ENCODE peak calls at places on chromosomes 11 and 22, in four cellular contexts. One of them, this sample, is unnamed.

GRCh38 chr11:59197990-59198389 is 14.7 kb downstream of the MPEG1 start:
- DNase-seq in ascending aorta: peak
- DNase-seq in fibroblast of lung: peak
- DNase-seq in ovary: peak
- DNase-seq in this sample: peak

GRCh38 chr22:26461188-26461810 is 22.3 kb downstream of the HPS4 start:
- DNase-seq in ascending aorta: no peak
- DNase-seq in fibroblast of lung: no peak
- DNase-seq in ovary: peak
- DNase-seq in this sample: peak

GRCh38 chr11:34624069-34624468 is 3.2 kb downstream of the EHF start:
- DNase-seq in ascending aorta: no peak
- DNase-seq in fibroblast of lung: no peak
- DNase-seq in ovary: no peak
- DNase-seq in this sample: no peak

GRCh38 chr11:79308429-79308828 is 132.4 kb downstream of the TENM4 start:
- DNase-seq in ascending aorta: no peak
- DNase-seq in fibroblast of lung: no peak
- DNase-seq in ovary: no peak
- DNase-seq in this sample: no peak

GRCh38 chr11:15276616-15277015 is 161.9 kb downstream of the INSC start:
- DNase-seq in ascending aorta: no peak
- DNase-seq in fibroblast of lung: no peak
- DNase-seq in ovary: no peak
- DNase-seq in this sample: peak

GRCh38 chr22:50479686-50480085 is 1.7 kb upstream of the ADM2 start:
- DNase-seq in ascending aorta: no peak
- DNase-seq in fibroblast of lung: no peak
- DNase-seq in ovary: no peak
- DNase-seq in this sample: no peak

GRCh38 chr11:18650859-18651557 is 16.9 kb upstream of the SPTY2D1 start:
- DNase-seq in ascending aorta: no peak
- DNase-seq in fibroblast of lung: peak
- DNase-seq in ovary: no peak
- DNase-seq in this sample: peak

GRCh38 chr11:133206313-133207005 is 325.8 kb downstream of the OPCML start:
- DNase-seq in ascending aorta: no peak
- DNase-seq in fibroblast of lung: no peak
- DNase-seq in ovary: no peak
- DNase-seq in this sample: no peak

GRCh38 chr11:16783321-16783801 is 44.9 kb downstream of the C11orf58 start:
- DNase-seq in ascending aorta: no peak
- DNase-seq in fibroblast of lung: no peak
- DNase-seq in ovary: no peak
- DNase-seq in this sample: no peak

GRCh38 chr22:19619144-19620009 is 94.9 kb upstream of the SEPTIN5 start:
- DNase-seq in ascending aorta: no peak
- DNase-seq in fibroblast of lung: no peak
- DNase-seq in ovary: no peak
- DNase-seq in this sample: no peak

GRCh38 chr22:41913842-41914534 is 886 bp downstream of the SHISA8 start:
- DNase-seq in ascending aorta: no peak
- DNase-seq in fibroblast of lung: no peak
- DNase-seq in ovary: no peak
- DNase-seq in this sample: no peak

GRCh38 chr11:121059605-121060004 is 35.7 kb downstream of the TBCEL start:
- DNase-seq in ascending aorta: no peak
- DNase-seq in fibroblast of lung: no peak
- DNase-seq in ovary: no peak
- DNase-seq in this sample: peak

GRCh38 chr22:48192920-48193319 is 1430.5 kb downstream of the TBC1D22A start:
- DNase-seq in ascending aorta: no peak
- DNase-seq in fibroblast of lung: no peak
- DNase-seq in ovary: no peak
- DNase-seq in this sample: no peak

GRCh38 chr22:31248965-31249940 is 37.2 kb downstream of the LIMK2 start:
- DNase-seq in ascending aorta: no peak
- DNase-seq in fibroblast of lung: peak
- DNase-seq in ovary: peak
- DNase-seq in this sample: no peak

GRCh38 chr11:23554002-23554401 is 693.7 kb upstream of the CCDC179 start:
- DNase-seq in ascending aorta: no peak
- DNase-seq in fibroblast of lung: no peak
- DNase-seq in ovary: no peak
- DNase-seq in this sample: peak
- TF ChIP-seq CTCF in ascending aorta: no peak
- TF ChIP-seq CTCF in fibroblast of lung: no peak
- TF ChIP-seq CTCF in ovary: no peak
- TF ChIP-seq CTCF in this sample: peak

GRCh38 chr11:118915941-118916841 is 9.5 kb downstream of the BCL9L start:
- DNase-seq in ascending aorta: no peak
- DNase-seq in fibroblast of lung: no peak
- DNase-seq in ovary: peak
- DNase-seq in this sample: no peak
- H3K4me3 ChIP-seq in ascending aorta: peak
- H3K4me3 ChIP-seq in fibroblast of lung: no peak
- H3K4me3 ChIP-seq in ovary: no peak
- H3K4me3 ChIP-seq in this sample: peak

DNA sequence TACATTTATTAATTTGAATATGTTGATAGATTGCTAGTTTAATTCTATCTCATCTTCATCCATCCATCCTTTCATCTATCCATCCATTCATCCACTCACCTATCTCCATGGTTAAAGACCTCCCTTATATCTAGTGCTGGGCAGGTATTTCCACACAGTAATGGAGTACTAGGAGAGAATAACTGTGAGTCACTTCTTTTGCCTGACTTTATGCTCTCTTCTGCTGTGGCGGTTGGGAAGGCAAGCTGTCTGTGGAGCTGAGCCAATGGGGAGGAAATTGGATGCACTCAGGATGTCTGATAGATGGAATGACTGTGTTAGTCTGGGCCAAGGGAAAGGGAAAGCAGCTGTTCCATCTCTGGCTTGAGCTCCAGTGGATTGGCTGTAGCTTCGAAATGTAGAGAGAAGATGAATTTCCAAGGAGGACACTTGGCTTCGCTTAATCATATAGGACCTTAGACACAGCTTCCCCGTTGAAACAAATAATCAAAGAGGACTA is 60.3 kb downstream of the NELL1 start:
- DNase-seq in ascending aorta: no peak
- DNase-seq in fibroblast of lung: no peak
- DNase-seq in ovary: no peak
- DNase-seq in this sample: no peak
- TF ChIP-seq CTCF in ascending aorta: no peak
- TF ChIP-seq CTCF in fibroblast of lung: no peak
- TF ChIP-seq CTCF in ovary: no peak
- TF ChIP-seq CTCF in this sample: no peak

DNA sequence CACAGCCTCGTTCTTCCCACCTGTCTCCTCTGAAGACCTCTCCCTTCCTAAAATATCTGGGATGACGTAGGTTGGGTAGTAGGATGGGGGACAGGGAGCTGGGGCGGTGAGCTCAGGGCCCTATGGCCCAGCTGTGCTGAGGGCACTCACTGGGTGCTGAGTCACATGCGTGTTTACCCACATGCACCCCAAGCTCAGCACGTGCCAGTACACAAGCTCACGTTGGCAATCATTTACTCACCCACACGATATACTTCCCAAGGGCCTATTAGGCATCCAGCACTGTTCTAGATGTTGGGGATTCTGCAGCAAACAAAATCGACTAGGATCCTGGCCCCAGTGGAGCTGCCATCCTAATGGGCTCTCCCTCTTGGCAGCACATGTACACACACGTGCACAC is 28.7 kb downstream of the ARAP1 start:
- DNase-seq in ascending aorta: no peak
- DNase-seq in fibroblast of lung: no peak
- DNase-seq in ovary: no peak
- DNase-seq in this sample: no peak
- H3K4me3 ChIP-seq in ascending aorta: no peak
- H3K4me3 ChIP-seq in fibroblast of lung: no peak
- H3K4me3 ChIP-seq in ovary: no peak
- H3K4me3 ChIP-seq in this sample: no peak

GRCh38 chr11:66343176-66343575 is 1.7 kb downstream of the BRMS1 start:
- DNase-seq in ascending aorta: no peak
- DNase-seq in fibroblast of lung: no peak
- DNase-seq in ovary: no peak
- DNase-seq in this sample: no peak

GRCh38 chr11:66346476-66347424 is 679 bp downstream of the B4GAT1 start:
- DNase-seq in ascending aorta: no peak
- DNase-seq in fibroblast of lung: no peak
- DNase-seq in ovary: peak
- DNase-seq in this sample: no peak

GRCh38 chr11:66347425-66348276 is at the start of gene B4GAT1:
- DNase-seq in ascending aorta: peak
- DNase-seq in fibroblast of lung: peak
- DNase-seq in ovary: peak
- DNase-seq in this sample: peak

GRCh38 chr11:66345316-66345649 is 379 bp upstream of the BRMS1 start:
- DNase-seq in ascending aorta: no peak
- DNase-seq in fibroblast of lung: no peak
- DNase-seq in ovary: no peak
- DNase-seq in this sample: no peak

DNA sequence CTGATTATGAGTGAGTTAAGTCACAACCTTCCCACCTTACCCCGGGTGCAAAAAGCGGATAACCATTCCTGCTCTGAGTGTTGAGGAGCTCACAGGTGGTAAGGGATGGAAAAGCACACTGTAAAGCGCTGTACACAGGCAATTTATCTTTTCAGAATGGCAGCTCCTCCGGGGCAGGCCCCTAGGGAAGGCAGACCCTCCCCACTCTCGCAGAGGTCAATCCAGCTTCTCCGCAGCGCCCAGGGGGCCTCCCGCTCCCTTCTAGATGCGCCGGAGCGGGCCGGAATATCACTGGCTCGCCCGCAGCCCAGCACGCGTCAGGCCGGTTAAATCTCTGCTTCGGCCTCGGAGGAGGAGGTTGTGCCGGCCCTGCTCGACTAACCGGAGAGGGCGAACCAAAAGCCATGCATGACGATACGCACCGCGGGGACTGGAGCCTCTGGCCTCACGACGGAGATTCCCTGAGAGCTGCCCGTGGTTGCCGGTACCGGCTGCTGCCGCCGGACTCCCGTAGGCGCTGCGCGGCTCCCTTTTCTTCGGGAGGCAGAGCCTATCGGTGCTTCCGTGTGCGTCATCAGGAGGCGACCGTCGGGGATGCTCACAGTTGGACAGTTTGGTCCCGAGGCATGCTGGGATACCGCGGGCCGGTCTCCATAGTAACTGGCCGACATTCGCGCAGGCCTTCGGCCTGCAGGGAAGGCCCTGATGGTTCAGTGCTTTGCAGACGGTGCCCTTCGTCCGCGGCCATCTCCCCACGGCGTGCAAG is at the start of gene BRMS1:
- DNase-seq in ascending aorta: peak
- DNase-seq in fibroblast of lung: peak
- DNase-seq in ovary: peak
- DNase-seq in this sample: peak
- TF ChIP-seq CTCF in ascending aorta: peak
- TF ChIP-seq CTCF in fibroblast of lung: peak
- TF ChIP-seq CTCF in ovary: peak
- TF ChIP-seq CTCF in this sample: peak

GRCh38 chr11:69450064-69450856 is 31.2 kb upstream of the LINC01488 start:
- DNase-seq in ascending aorta: no peak
- DNase-seq in fibroblast of lung: no peak
- DNase-seq in ovary: no peak
- DNase-seq in this sample: no peak
- H3K4me3 ChIP-seq in ascending aorta: no peak
- H3K4me3 ChIP-seq in fibroblast of lung: no peak
- H3K4me3 ChIP-seq in ovary: no peak
- H3K4me3 ChIP-seq in this sample: no peak

GRCh38 chr11:70416881-70417280 is 18.6 kb downstream of the CTTN start:
- DNase-seq in ascending aorta: no peak
- DNase-seq in fibroblast of lung: no peak
- DNase-seq in ovary: no peak
- DNase-seq in this sample: no peak

GRCh38 chr11:70415642-70416395 is 17.5 kb downstream of the CTTN start:
- DNase-seq in ascending aorta: no peak
- DNase-seq in fibroblast of lung: peak
- DNase-seq in ovary: no peak
- DNase-seq in this sample: peak

GRCh38 chr11:70413151-70413550 is 14.8 kb downstream of the CTTN start:
- DNase-seq in ascending aorta: no peak
- DNase-seq in fibroblast of lung: no peak
- DNase-seq in ovary: peak
- DNase-seq in this sample: no peak

GRCh38 chr11:70414341-70415100 is 16.2 kb downstream of the CTTN start:
- DNase-seq in ascending aorta: no peak
- DNase-seq in fibroblast of lung: no peak
- DNase-seq in ovary: no peak
- DNase-seq in this sample: no peak

DNA sequence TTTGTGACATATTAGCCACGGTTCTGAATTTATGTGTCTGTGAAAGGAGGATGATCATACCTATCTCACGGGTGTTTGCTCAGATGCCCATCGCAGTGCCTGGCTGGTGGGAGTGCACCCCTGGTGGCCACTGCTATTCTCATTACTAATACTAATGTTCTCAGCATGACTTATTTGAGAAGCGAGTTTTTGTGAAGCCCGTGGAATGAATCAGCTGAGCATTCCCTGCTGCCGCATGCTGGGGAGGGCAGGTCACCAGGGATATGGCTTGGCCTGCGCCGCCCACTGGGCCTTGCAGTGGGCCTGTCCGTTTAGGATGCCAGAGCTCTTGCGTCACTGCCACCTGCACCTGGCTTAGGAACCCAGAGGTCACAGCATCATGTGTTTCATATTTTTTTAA is 16.8 kb downstream of the CTTN start:
- DNase-seq in ascending aorta: no peak
- DNase-seq in fibroblast of lung: peak
- DNase-seq in ovary: no peak
- DNase-seq in this sample: peak
- TF ChIP-seq CTCF in ascending aorta: no peak
- TF ChIP-seq CTCF in fibroblast of lung: peak
- TF ChIP-seq CTCF in ovary: no peak
- TF ChIP-seq CTCF in this sample: peak

DNA sequence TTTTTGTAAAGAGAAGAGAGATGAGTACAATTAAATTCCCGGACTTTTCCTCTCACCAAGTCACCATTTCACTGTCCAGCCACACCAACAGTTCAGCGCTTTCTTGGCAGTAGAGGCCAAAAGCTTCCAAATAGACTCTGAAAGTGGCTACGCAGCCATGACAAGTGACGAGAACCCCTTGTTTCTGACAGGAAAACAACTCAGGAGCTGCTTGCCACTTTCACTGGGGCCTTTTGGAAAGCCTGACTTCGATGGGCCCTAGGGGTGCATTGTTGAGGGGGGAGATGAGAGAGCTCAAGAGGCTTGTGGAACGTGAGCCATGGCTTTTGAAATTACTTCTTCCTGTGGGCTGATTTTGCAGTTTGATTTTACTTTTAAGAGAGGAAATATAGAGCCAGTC is 422.1 kb upstream of the FAT3 start:
- DNase-seq in ascending aorta: no peak
- DNase-seq in fibroblast of lung: no peak
- DNase-seq in ovary: no peak
- DNase-seq in this sample: no peak
- H3K4me3 ChIP-seq in ascending aorta: no peak
- H3K4me3 ChIP-seq in fibroblast of lung: no peak
- H3K4me3 ChIP-seq in ovary: no peak
- H3K4me3 ChIP-seq in this sample: no peak

This sample was measured in choroid plexus epithelial cell.